ENCODE peak calls at places on chromosomes 11 and 22, in six cellular contexts. O is A549, U is NB4, J is K562, W is HepG2, T is GM12878. X is an unnamed sample.

GRCh38 chr22:49390954-49391353 is 436.7 kb downstream of the BRD1 start:
- DNase-seq in O (no peak), U (no peak), J (no peak), W (no peak), T (no peak), X (no peak)

GRCh38 chr11:30579776-30580175 is 6.4 kb downstream of the MPPED2 start:
- DNase-seq in U (no peak), J (no peak), T (no peak), O (no peak), W (no peak), X (no peak)

GRCh38 chr22:19429950-19430889 is 1.3 kb downstream of the HIRA start:
- DNase-seq in U (peak), T (no peak), J (peak), W (peak), O (no peak), X (peak)

GRCh38 chr11:34680918-34681554 is 60.1 kb downstream of the EHF start:
- DNase-seq in T (no peak), W (peak), O (peak), J (no peak), U (no peak), X (peak)

GRCh38 chr22:21827628-21828267 is 39.7 kb downstream of the MAPK1 start:
- DNase-seq in J (no peak), T (no peak), W (no peak), O (no peak), U (no peak), X (no peak)

GRCh38 chr11:107043242-107043991 is 25.1 kb upstream of the GUCY1A2 start:
- DNase-seq in J (no peak), U (peak), W (no peak), O (no peak), T (peak), X (no peak)

GRCh38 chr11:74677131-74677530 is 54.1 kb downstream of the CHRDL2 start:
- DNase-seq in T (no peak), O (no peak), W (no peak), J (no peak), U (no peak), X (no peak)

GRCh38 chr11:42338056-42338455 is 878.6 kb upstream of the LRRC4C start:
- DNase-seq in O (no peak), J (no peak), U (no peak), T (no peak), W (no peak), X (no peak)

GRCh38 chr11:74333193-74333592 is 21.8 kb upstream of the P4HA3 start:
- DNase-seq in O (no peak), W (no peak), T (no peak), J (no peak), U (no peak), X (no peak)

GRCh38 chr11:64304316-64305072 is 830 bp upstream of the ESRRA start:
- DNase-seq in W (peak), O (peak), U (peak), J (peak), T (peak), X (peak)

GRCh38 chr11:2150206-2150847 is 10.7 kb downstream of the INS start:
- DNase-seq in J (no peak), T (no peak), O (peak), U (peak), W (peak), X (peak)

GRCh38 chr11:64714664-64715063 is 8.3 kb downstream of the NRXN2 start:
- DNase-seq in J (no peak), W (no peak), T (no peak), U (no peak), O (no peak), X (no peak)

GRCh38 chr11:110158317-110159200 is 65.4 kb downstream of the ZC3H12C start:
- DNase-seq in T (no peak), U (no peak), W (no peak), O (no peak), J (no peak), X (no peak)

GRCh38 chr11:35012467-35013191 is 96.2 kb downstream of the PDHX start:
- DNase-seq in U (no peak), T (peak), W (no peak), J (no peak), O (no peak), X (no peak)

GRCh38 chr22:22842085-22842484 is 45.5 kb upstream of the IGLL5 start:
- DNase-seq in O (no peak), W (no peak), U (no peak), J (no peak), T (no peak), X (no peak)

GRCh38 chr11:96125400-96125799 is 201.5 kb upstream of the MTMR2 start:
- DNase-seq in O (no peak), T (no peak), J (no peak), W (peak), U (peak), X (no peak)

GRCh38 chr11:5234390-5234834 is at the start of gene HBD:
- DNase-seq in T (no peak), U (peak), W (no peak), J (no peak), O (no peak), X (no peak)

GRCh38 chr11:115892016-115892415 is 387.8 kb upstream of the CADM1 start:
- DNase-seq in U (no peak), W (no peak), T (no peak), J (no peak), O (no peak), X (no peak)

GRCh38 chr11:89184021-89184420 is 6.3 kb downstream of the TYR start:
- DNase-seq in W (no peak), J (no peak), T (no peak), O (no peak), U (no peak), X (no peak)

GRCh38 chr11:100619484-100619883 is 67.6 kb upstream of the ARHGAP42 start:
- DNase-seq in T (no peak), O (no peak), U (no peak), J (no peak), W (no peak), X (peak)

GRCh38 chr22:44801476-44801875 is 49.1 kb downstream of the ARHGAP8 start:
- DNase-seq in W (no peak), U (no peak), O (no peak), T (no peak), J (no peak), X (no peak)

GRCh38 chr11:123797065-123797940 is 8.8 kb downstream of the OR6M1 start:
- DNase-seq in J (no peak), W (no peak), U (no peak), O (no peak), T (no peak), X (no peak)

GRCh38 chr22:31089101-31090100 is 8.3 kb downstream of the SMTN start:
- DNase-seq in W (no peak), O (no peak), T (no peak), U (peak), J (peak), X (peak)

GRCh38 chr11:130832571-130833432 is 83.5 kb downstream of the SNX19 start:
- DNase-seq in O (no peak), W (no peak), J (no peak), T (no peak), U (no peak), X (no peak)

GRCh38 chr11:103842795-103843194 is 193.6 kb upstream of the DDI1 start:
- DNase-seq in T (no peak), W (no peak), J (no peak), U (no peak), O (no peak), X (peak)

GRCh38 chr22:35034963-35035362 is 31.0 kb upstream of the ISX start:
- DNase-seq in O (no peak), J (no peak), W (no peak), U (no peak), T (no peak), X (no peak)

GRCh38 chr11:34669458-34669857 is 48.6 kb downstream of the EHF start:
- DNase-seq in W (no peak), T (no peak), U (no peak), J (no peak), O (no peak), X (no peak)

GRCh38 chr11:833114-833791 is 501 bp downstream of the CD151 start:
- DNase-seq in O (no peak), T (no peak), W (no peak), J (peak), U (peak), X (peak)

GRCh38 chr11:71418643-71419042 is 29.6 kb downstream of the DHCR7 start:
- DNase-seq in U (no peak), J (no peak), W (no peak), O (no peak), T (peak), X (no peak)

GRCh38 chr11:83161610-83162199 is 4.8 kb downstream of the PCF11 start:
- DNase-seq in J (no peak), W (no peak), T (no peak), U (no peak), O (no peak), X (no peak)

GRCh38 chr11:83159901-83160865 is 3.3 kb downstream of the PCF11 start:
- DNase-seq in T (no peak), W (no peak), O (no peak), J (no peak), U (peak), X (peak)

GRCh38 chr11:83158474-83158786 is 1.5 kb downstream of the PCF11 start:
- DNase-seq in T (no peak), W (no peak), J (no peak), O (no peak), U (no peak), X (no peak)

GRCh38 chr11:83158965-83159900 is 2.3 kb downstream of the PCF11 start:
- DNase-seq in J (no peak), W (no peak), U (no peak), O (no peak), T (no peak), X (peak)

GRCh38 chr11:83162377-83162776 is 5.4 kb downstream of the PCF11 start:
- DNase-seq in T (no peak), O (no peak), U (no peak), W (no peak), J (no peak), X (no peak)
- TF ChIP-seq MYC in T (no peak), O (no peak), U (no peak), W (no peak), J (no peak), X (no peak)

DNA sequence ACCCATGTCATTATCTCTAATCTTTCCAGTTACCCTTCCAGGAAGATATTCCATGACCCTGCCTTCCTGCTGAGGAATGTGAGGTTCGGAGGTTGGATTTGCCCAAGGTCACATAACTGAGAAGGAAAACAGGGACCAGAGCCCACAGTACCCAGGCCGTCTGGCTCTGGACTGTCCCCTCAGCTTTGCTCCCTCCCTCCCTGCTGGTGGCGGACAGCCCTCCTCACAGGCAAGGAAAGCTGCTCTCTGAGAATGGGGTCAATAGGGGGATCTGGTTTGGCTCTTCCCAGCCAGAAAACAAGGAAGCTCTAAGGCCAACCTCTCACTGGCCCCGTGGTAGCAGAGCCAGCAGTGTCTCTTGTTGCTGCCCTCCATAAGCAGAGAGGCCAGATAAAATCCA is 63.3 kb downstream of the SYN3 start:
- DNase-seq in W (peak), J (no peak), T (no peak), O (no peak), U (no peak), X (no peak)
- TF ChIP-seq MAX in W (no peak), J (no peak), T (no peak), O (no peak), U (no peak), X (no peak)

GRCh38 chr11:11567862-11568650 is 53.7 kb downstream of the GALNT18 start:
- DNase-seq in T (peak), O (no peak), W (no peak), J (no peak), U (no peak), X (no peak)

GRCh38 chr11:11571893-11572292 is 49.9 kb downstream of the GALNT18 start:
- DNase-seq in O (no peak), J (no peak), T (no peak), U (no peak), W (no peak), X (no peak)

GRCh38 chr11:11569936-11570491 is 51.8 kb downstream of the GALNT18 start:
- DNase-seq in J (no peak), W (no peak), T (no peak), U (no peak), O (no peak), X (peak)

GRCh38 chr11:11570823-11571222 is 51.0 kb downstream of the GALNT18 start:
- DNase-seq in W (no peak), U (no peak), J (no peak), T (no peak), O (no peak), X (no peak)

DNA sequence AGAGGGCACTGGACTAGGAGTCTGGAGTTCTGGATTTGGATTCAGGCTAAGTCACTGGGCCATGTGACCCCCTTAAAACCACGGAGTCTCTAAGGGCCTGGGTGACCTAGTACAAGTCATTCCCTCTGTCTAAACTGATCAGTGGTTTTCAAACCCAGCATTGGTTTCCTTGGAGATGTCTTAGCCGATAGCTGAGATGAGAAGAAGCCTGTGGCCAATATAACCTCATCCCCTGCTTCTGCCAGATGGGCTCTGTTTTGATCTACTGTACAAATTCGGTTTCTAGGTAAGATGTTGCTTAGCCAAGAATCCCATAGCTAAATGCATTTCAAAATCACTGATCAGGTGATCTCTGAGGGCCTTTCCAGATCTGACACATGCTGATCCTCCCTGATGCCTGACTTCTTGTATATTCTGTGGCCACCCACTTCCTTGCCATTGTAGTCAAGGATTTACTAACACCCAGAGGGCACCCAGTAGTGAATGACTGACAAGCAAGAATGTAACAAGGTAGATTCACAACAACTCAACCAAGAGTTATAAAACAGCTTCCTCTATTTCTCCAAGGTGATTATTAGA is 53.1 kb downstream of the GALNT18 start:
- DNase-seq in W (no peak), J (no peak), O (no peak), T (peak), U (no peak), X (no peak)
- TF ChIP-seq MYC in W (no peak), J (no peak), O (no peak), T (no peak), U (no peak), X (no peak)

GRCh38 chr11:66314561-66315497 is 2.0 kb downstream of the CD248 start:
- DNase-seq in O (no peak), J (no peak), U (no peak), T (no peak), W (no peak), X (no peak)

GRCh38 chr11:66311965-66312548 is 4.8 kb downstream of the CD248 start:
- DNase-seq in W (peak), T (peak), J (peak), U (peak), O (peak), X (peak)

GRCh38 chr11:66312549-66313320 is 4.1 kb downstream of the CD248 start:
- DNase-seq in T (no peak), W (peak), U (peak), O (peak), J (peak), X (peak)

GRCh38 chr11:66314186-66314501 is 2.7 kb downstream of the CD248 start:
- DNase-seq in W (no peak), O (no peak), J (no peak), T (no peak), U (no peak), X (no peak)

GRCh38 chr11:66313321-66314185 is 3.3 kb downstream of the CD248 start:
- DNase-seq in W (peak), U (peak), T (no peak), J (peak), O (no peak), X (no peak)
- TF ChIP-seq MAX in W (peak), U (no peak), T (no peak), J (no peak), O (no peak), X (no peak)

GRCh38 chr11:111838054-111838453 is 33.3 kb downstream of the ALG9 start:
- DNase-seq in J (no peak), O (no peak), T (no peak), W (no peak), U (no peak), X (no peak)

GRCh38 chr11:111835665-111836064 is 35.7 kb downstream of the ALG9 start:
- DNase-seq in W (no peak), T (no peak), J (no peak), U (no peak), O (no peak), X (no peak)

GRCh38 chr11:111836162-111836561 is 35.2 kb downstream of the ALG9 start:
- DNase-seq in T (no peak), W (no peak), J (no peak), U (no peak), O (no peak), X (no peak)

GRCh38 chr11:111837366-111837891 is 34.0 kb downstream of the ALG9 start:
- DNase-seq in O (no peak), J (no peak), T (no peak), U (no peak), W (no peak), X (no peak)

DNA sequence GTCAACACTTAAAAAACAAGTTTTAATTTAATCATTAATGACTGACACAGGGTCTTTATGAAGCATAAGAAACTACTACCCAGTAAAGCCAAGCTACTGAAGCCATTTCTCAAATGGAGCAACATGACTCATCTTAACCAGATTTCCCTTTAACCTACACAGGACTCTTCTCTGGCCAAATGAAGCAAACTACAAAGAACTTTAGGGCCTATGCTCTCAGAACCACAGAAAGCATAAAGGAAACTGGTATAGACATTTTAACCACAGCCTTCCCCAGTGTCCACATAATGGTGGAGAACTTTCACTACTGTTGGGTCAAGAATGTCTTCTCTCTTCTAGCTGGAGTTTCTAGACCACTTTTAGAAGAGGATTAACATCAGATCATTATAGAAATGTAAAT is 34.6 kb downstream of the ALG9 start:
- DNase-seq in J (no peak), W (no peak), U (no peak), O (no peak), T (peak), X (no peak)
- TF ChIP-seq MYC in J (no peak), W (no peak), U (no peak), O (no peak), T (no peak), X (no peak)

GRCh38 chr11:20099527-20099926 is 60.7 kb downstream of the DBX1 start:
- DNase-seq in O (no peak), T (no peak), J (no peak), U (peak), W (no peak), X (peak)

GRCh38 chr11:20095189-20095588 is 65.1 kb downstream of the DBX1 start:
- DNase-seq in U (no peak), T (no peak), O (no peak), W (no peak), J (no peak), X (peak)

GRCh38 chr11:20093775-20094174 is 66.5 kb downstream of the DBX1 start:
- DNase-seq in W (no peak), O (no peak), T (no peak), J (no peak), U (no peak), X (peak)

GRCh38 chr11:20102393-20102792 is 57.9 kb downstream of the DBX1 start:
- DNase-seq in J (no peak), U (no peak), T (no peak), W (no peak), O (no peak), X (no peak)

GRCh38 chr11:20097319-20098221 is 62.7 kb downstream of the DBX1 start:
- DNase-seq in J (no peak), T (no peak), O (no peak), W (no peak), U (no peak), X (peak)
- TF ChIP-seq MAX in J (no peak), T (no peak), O (no peak), W (no peak), U (no peak), X (no peak)

DNA sequence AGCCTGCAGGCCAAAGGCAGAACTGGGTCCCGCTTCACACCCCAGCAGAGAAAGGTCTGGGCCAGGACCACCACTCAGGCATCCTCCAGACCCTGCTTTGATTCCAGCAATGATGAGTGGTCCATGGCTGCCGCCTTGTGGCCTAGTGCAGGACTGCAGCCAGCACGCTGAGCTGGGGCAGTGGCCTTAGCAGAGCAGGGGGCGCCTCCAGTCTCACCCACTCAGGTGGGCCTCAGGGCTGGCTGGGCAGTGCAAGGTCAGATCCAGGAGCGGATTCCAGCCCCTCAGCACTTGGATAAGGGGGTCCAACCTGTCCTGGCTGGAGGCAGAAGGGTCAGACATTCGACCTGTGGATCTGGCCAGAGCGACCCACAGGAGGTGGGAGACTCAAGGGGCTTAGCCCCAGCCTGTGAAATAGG is 9.6 kb upstream of the PDE2A start:
- DNase-seq in O (peak), W (peak), T (no peak), J (peak), U (peak), X (peak)
- TF ChIP-seq MYC in O (no peak), W (no peak), T (no peak), J (no peak), U (no peak), X (no peak)

X was measured in endothelial cell of umbilical vein.